ENCODE peak calls at places on chromosome 16, in eight cellular contexts. B, R, V, M, U, A, G and C are unnamed samples.
A peak's percentile ranks its signal among the peaks of the same experiment; 100 is the strongest.

GRCh38 chr16:27906883-27907282 is 156.6 kb downstream of the GSG1L start:
- DNase-seq in B (no peak), R (no peak), V (no peak), M (no peak), G (no peak), A (no peak), U (no peak), C (no peak)

GRCh38 chr16:7363397-7364053 is 30.9 kb downstream of the RBFOX1 start:
- DNase-seq in R (no peak), A (no peak), U (no peak), V (no peak), G (no peak), M (no peak), B (no peak), C (no peak)

GRCh38 chr16:14179116-14179515 is 108.0 kb downstream of the MRTFB start:
- DNase-seq in M (no peak), B (no peak), U (no peak), R (no peak), V (no peak), G (no peak), A (no peak), C (no peak)

GRCh38 chr16:57527610-57528360 is 8.6 kb downstream of the CCDC102A start:
- DNase-seq in U (no peak), V (no peak), G (no peak), M (no peak), A (no peak), B (no peak), R (no peak), C (no peak)

GRCh38 chr16:85390511-85391174 is 222.5 kb upstream of the GSE1 start:
- DNase-seq in R (peak; percentile 95), V (peak; percentile 96), M (no peak), A (no peak), B (no peak), U (peak; percentile 87), G (no peak), C (no peak)

GRCh38 chr16:53559552-53559951 is 56.5 kb upstream of the AKTIP start:
- DNase-seq in R (no peak), M (no peak), B (no peak), A (no peak), G (no peak), U (no peak), V (no peak), C (no peak)

GRCh38 chr16:27544671-27545070 is 5.0 kb downstream of the GTF3C1 start:
- DNase-seq in B (no peak), A (no peak), M (no peak), U (no peak), R (no peak), G (no peak), V (no peak), C (no peak)

GRCh38 chr16:58494981-58495860 is 4.7 kb upstream of the NDRG4 start:
- DNase-seq in V (no peak), G (no peak), A (peak; percentile 92), M (peak; percentile 71), R (peak; percentile 97), U (peak; percentile 92), B (peak; percentile 87), C (peak; percentile 95)

GRCh38 chr16:77657016-77657415 is 65.3 kb upstream of the NUDT7 start:
- DNase-seq in M (no peak), B (peak; percentile 13), V (no peak), G (no peak), U (no peak), A (peak; percentile 22), R (peak; percentile 35), C (peak; percentile 79)

GRCh38 chr16:72355561-72355960 is 183.6 kb upstream of the PMFBP1 start:
- DNase-seq in V (no peak), M (no peak), R (peak; percentile 64), A (no peak), U (peak; percentile 27), B (no peak), G (no peak), C (no peak)

GRCh38 chr16:2585651-2586081 is 47.8 kb downstream of the PDPK1 start:
- DNase-seq in M (no peak), V (peak; percentile 68), G (no peak), U (no peak), R (no peak), A (no peak), B (no peak), C (no peak)

GRCh38 chr16:69563605-69564580 is 1.9 kb upstream of the NFAT5 start:
- DNase-seq in B (peak; percentile 75), U (no peak), A (peak; percentile 92), M (peak; percentile 59), R (peak; percentile 16), G (no peak), V (no peak), C (no peak)

GRCh38 chr16:86285938-86286921 is 224.1 kb upstream of the FOXF1 start:
- DNase-seq in V (peak; percentile 78), R (no peak), A (no peak), M (no peak), U (no peak), G (no peak), B (no peak), C (no peak)

GRCh38 chr16:66474750-66475199 is 47.7 kb downstream of the BEAN1 start:
- DNase-seq in B (peak; percentile 68), G (no peak), V (peak; percentile 20), A (peak; percentile 61), U (no peak), M (peak; percentile 32), R (no peak), C (no peak)

GRCh38 chr16:30953511-30954124 is 3.9 kb upstream of the SETD1A start:
- DNase-seq in M (peak; percentile 55), U (no peak), G (no peak), V (no peak), A (peak; percentile 90), B (peak; percentile 79), R (peak; percentile 83), C (no peak)

GRCh38 chr16:57988929-57989328 is 11.5 kb downstream of the ZNF319 start:
- DNase-seq in U (no peak), A (peak; percentile 12), R (no peak), G (no peak), B (no peak), M (no peak), V (no peak), C (no peak)

GRCh38 chr16:86718118-86718517 is 139.8 kb downstream of the FOXL1 start:
- DNase-seq in M (no peak), A (peak; percentile 20), R (no peak), U (no peak), V (no peak), G (no peak), B (no peak), C (no peak)

GRCh38 chr16:85137323-85138072 is 25.2 kb upstream of the CIBAR2 start:
- DNase-seq in U (peak; percentile 79), B (no peak), M (no peak), V (peak; percentile 98), A (no peak), G (no peak), R (peak; percentile 98), C (no peak)

GRCh38 chr16:19830902-19831555 is 53.6 kb downstream of the GPRC5B start:
- DNase-seq in M (no peak), V (no peak), G (no peak), B (no peak), U (no peak), A (no peak), R (no peak), C (no peak)

GRCh38 chr16:55494994-55495421 is 13.9 kb upstream of the LPCAT2 start:
- DNase-seq in R (peak; percentile 95), A (no peak), G (no peak), V (peak; percentile 83), B (no peak), M (no peak), U (peak; percentile 97), C (no peak)

GRCh38 chr16:27383511-27384243 is 18.3 kb upstream of the IL21R start:
- DNase-seq in V (peak; percentile 87), U (no peak), M (no peak), B (no peak), R (no peak), G (no peak), A (no peak), C (no peak)

GRCh38 chr16:72138064-72138572 is 33.8 kb downstream of the PMFBP1 start:
- DNase-seq in U (no peak), G (no peak), A (no peak), M (no peak), R (no peak), V (no peak), B (no peak), C (no peak)

GRCh38 chr16:85263214-85263613 is 150.9 kb upstream of the CIBAR2 start:
- DNase-seq in R (no peak), A (no peak), V (no peak), U (no peak), B (no peak), G (no peak), M (no peak), C (no peak)

GRCh38 chr16:67651847-67652246 is 6.9 kb downstream of the CARMIL2 start:
- DNase-seq in G (no peak), M (no peak), V (no peak), B (no peak), U (no peak), A (no peak), R (no peak), C (no peak)

GRCh38 chr16:53043986-53044571 is 8.6 kb downstream of the CHD9NB start:
- DNase-seq in G (no peak), B (no peak), U (no peak), M (no peak), R (no peak), V (no peak), A (no peak), C (peak; percentile 89)

GRCh38 chr16:51755039-51755501 is 604.0 kb upstream of the SALL1 start:
- DNase-seq in M (no peak), A (no peak), V (no peak), R (no peak), B (no peak), G (no peak), U (no peak), C (no peak)

GRCh38 chr16:72995151-72995881 is 52.6 kb downstream of the ZFHX3 start:
- DNase-seq in B (peak; percentile 34), V (peak; percentile 75), G (no peak), R (no peak), M (peak; percentile 12), U (no peak), A (peak; percentile 19), C (no peak)

GRCh38 chr16:27046958-27047357 is 19.8 kb upstream of the C16orf82 start:
- DNase-seq in A (no peak), G (no peak), M (no peak), U (no peak), V (no peak), R (no peak), B (no peak), C (no peak)

GRCh38 chr16:83779881-83780280 is 27.9 kb upstream of the HSBP1 start:
- DNase-seq in V (no peak), G (no peak), M (no peak), R (peak; percentile 56), U (peak; percentile 12), A (no peak), B (no peak), C (no peak)

GRCh38 chr16:11499295-11500089 is 87.2 kb downstream of the LITAF start:
- DNase-seq in V (no peak), A (no peak), G (no peak), R (no peak), U (no peak), B (no peak), M (no peak), C (no peak)

GRCh38 chr16:86516618-86517003 is 6.3 kb downstream of the FOXF1 start:
- DNase-seq in M (no peak), G (no peak), R (peak; percentile 39), U (no peak), V (no peak), A (no peak), B (no peak), C (no peak)

GRCh38 chr16:5065813-5066212 is at the start of gene C16orf89:
- DNase-seq in G (no peak), R (no peak), A (no peak), M (no peak), V (no peak), B (no peak), U (no peak), C (no peak)

GRCh38 chr16:89290887-89291286 is 73.4 kb downstream of the ZNF778 start:
- DNase-seq in G (no peak), V (no peak), U (no peak), M (no peak), R (no peak), B (no peak), A (no peak), C (peak; percentile 78)

GRCh38 chr16:8572919-8573724 is 17.2 kb downstream of the TMEM114 start:
- DNase-seq in R (peak; percentile 68), G (no peak), V (peak; percentile 78), M (no peak), B (peak; percentile 24), U (no peak), A (peak; percentile 37), C (peak; percentile 60)